ENCODE peak calls at places on chromosomes 6 and 20, in four cellular contexts. H is B cell, N is WERI-Rb-1, A is brain microvascular endothelial cell. C is an unnamed sample.

GRCh38 chr6:47651505-47651944 is 46.9 kb upstream of the ADGRF4 start:
- DNase-seq in H (no peak), N (no peak), A (peak; percentile 54), C (no peak)

GRCh38 chr6:24004062-24004461 is 122.0 kb upstream of the NRSN1 start:
- DNase-seq in H (no peak), N (no peak), A (no peak), C (no peak)

GRCh38 chr6:168078199-168078942 is 641 bp downstream of the FRMD1 start:
- DNase-seq in H (no peak), N (no peak), A (no peak), C (no peak)

GRCh38 chr6:15036690-15037245 is 209.1 kb upstream of the JARID2 start:
- DNase-seq in H (no peak), N (peak; percentile 94), A (no peak), C (peak; percentile 93)

GRCh38 chr6:80594461-80594860 is 488.0 kb downstream of the BCKDHB start:
- DNase-seq in H (no peak), N (no peak), A (peak; percentile 33), C (no peak)

GRCh38 chr6:156822747-156823206 is 45.6 kb downstream of the ARID1B start:
- DNase-seq in H (no peak), N (no peak), A (no peak), C (no peak)

GRCh38 chr6:56661298-56661697 is 18.6 kb upstream of the DST start:
- DNase-seq in H (no peak), N (peak; percentile 59), A (no peak), C (peak; percentile 85)

GRCh38 chr20:58669287-58670006 is 18.4 kb downstream of the STX16 start:
- DNase-seq in H (no peak), N (no peak), A (no peak), C (no peak)

GRCh38 chr6:157410088-157410487 is 29.1 kb downstream of the ZDHHC14 start:
- DNase-seq in H (no peak), N (no peak), A (peak; percentile 8), C (no peak)

GRCh38 chr6:15131234-15132195 is 114.4 kb upstream of the JARID2 start:
- DNase-seq in H (no peak), N (peak; percentile 96), A (no peak), C (no peak)

GRCh38 chr6:1868561-1869261 is 259.0 kb downstream of the FOXC1 start:
- DNase-seq in H (peak; percentile 35), N (no peak), A (no peak), C (no peak)

GRCh38 chr20:4074877-4075455 is 59.6 kb upstream of the RNF24 start:
- DNase-seq in H (no peak), N (no peak), A (no peak), C (peak; percentile 58)

GRCh38 chr6:32668226-32668747 is 1.8 kb upstream of the HLA-DQB1 start:
- DNase-seq in H (peak; percentile 57), N (no peak), A (no peak), C (peak; percentile 62)

GRCh38 chr6:64012351-64013060 is 376.9 kb downstream of the PHF3 start:
- DNase-seq in H (no peak), N (peak; percentile 52), A (peak; percentile 2), C (peak; percentile 75)

GRCh38 chr6:15901141-15902115 is 227.5 kb upstream of the MYLIP start:
- DNase-seq in H (peak; percentile 56), N (no peak), A (no peak), C (peak; percentile 83)

GRCh38 chr20:22374678-22375590 is 209.4 kb downstream of the FOXA2 start:
- DNase-seq in H (no peak), N (no peak), A (peak; percentile 28), C (no peak)

GRCh38 chr20:17648306-17648646 is 33.8 kb downstream of the RRBP1 start:
- DNase-seq in H (no peak), N (no peak), A (no peak), C (no peak)

GRCh38 chr6:69732045-69732444 is 64.8 kb downstream of the LMBRD1 start:
- DNase-seq in H (no peak), N (no peak), A (no peak), C (no peak)